ENCODE peak calls at places on chromosome 11, in six cellular contexts. E is hippocampal formation; A is stimulated activated CD8-positive, alpha-beta memory T cell treated with anti-CD3 and anti-CD28 coated beads, Interleukin-2, amount 100 ng/mL, for 1 hour; G is hypothalamus; L is Calu3; X is SW 1271. S is an unnamed sample.

GRCh38 chr11:111910637-111911562 is 670 bp downstream of the CRYAB start:
- DNase-seq in X (no peak), G (peak; percentile 18), E (peak; percentile 92), L (no peak), A (no peak), S (no peak)

GRCh38 chr11:109480251-109480650 is 58.3 kb downstream of the C11orf87 start:
- DNase-seq in A (no peak), X (no peak), G (no peak), E (no peak), L (no peak), S (no peak)

GRCh38 chr11:69344570-69345145 is 50.7 kb downstream of the MYEOV start:
- DNase-seq in G (no peak), E (no peak), A (no peak), X (no peak), L (no peak), S (no peak)

GRCh38 chr11:130001491-130002351 is 914 bp downstream of the PRDM10 start:
- DNase-seq in L (peak; percentile 0), A (no peak), G (no peak), X (no peak), E (peak; percentile 57), S (no peak)

GRCh38 chr11:12544986-12545775 is 129.0 kb upstream of the TEAD1 start:
- DNase-seq in L (no peak), E (no peak), G (no peak), A (no peak), X (no peak), S (no peak)

GRCh38 chr11:73269353-73270088 is 2.6 kb upstream of the P2RY6 start:
- DNase-seq in G (no peak), X (no peak), E (no peak), L (peak; percentile 22), A (no peak), S (no peak)

GRCh38 chr11:93842461-93842860 is 8.0 kb downstream of the VSTM5 start:
- DNase-seq in X (no peak), L (peak; percentile 76), G (no peak), A (no peak), E (no peak), S (peak; percentile 41)

GRCh38 chr11:92843455-92843854 is 126.0 kb upstream of the MTNR1B start:
- DNase-seq in G (no peak), L (no peak), X (no peak), E (no peak), A (no peak), S (no peak)

GRCh38 chr11:65410936-65411680 is 11.5 kb upstream of the NEAT1 start:
- DNase-seq in L (no peak), G (no peak), X (no peak), A (no peak), E (no peak), S (no peak)

GRCh38 chr11:3642071-3642951 is 519 bp upstream of the ART5 start:
- DNase-seq in A (peak; percentile 11), E (no peak), X (peak; percentile 17), G (no peak), L (peak; percentile 80), S (no peak)

GRCh38 chr11:63614136-63614664 is at the start of gene PLAAT3:
- DNase-seq in A (peak; percentile 4), L (peak; percentile 88), X (peak; percentile 66), E (peak; percentile 64), G (peak; percentile 53), S (no peak)

GRCh38 chr11:86214710-86215109 is 29.8 kb upstream of the EED start:
- DNase-seq in E (no peak), A (no peak), X (no peak), L (peak; percentile 21), G (no peak), S (no peak)

GRCh38 chr11:2084721-2085120 is 54.5 kb downstream of the IGF2 start:
- DNase-seq in A (no peak), G (no peak), X (no peak), L (no peak), E (no peak), S (no peak)

GRCh38 chr11:6413791-6414231 is 5.1 kb downstream of the APBB1 start:
- DNase-seq in E (no peak), G (no peak), X (no peak), A (peak; percentile 33), L (no peak), S (no peak)

GRCh38 chr11:2209900-2210321 is 38.3 kb upstream of the TH start:
- DNase-seq in A (no peak), E (no peak), X (no peak), L (no peak), G (no peak), S (no peak)

GRCh38 chr11:113332638-113333329 is 18.4 kb downstream of the TTC12 start:
- DNase-seq in L (no peak), A (no peak), E (no peak), G (no peak), X (no peak), S (no peak)

GRCh38 chr11:108654994-108655631 is 9.8 kb upstream of the DDX10 start:
- DNase-seq in E (peak; percentile 20), X (peak; percentile 29), G (no peak), A (no peak), L (peak; percentile 51), S (no peak)

GRCh38 chr11:962743-963142 is 37.1 kb downstream of the AP2A2 start:
- DNase-seq in X (no peak), E (no peak), L (no peak), A (no peak), G (no peak), S (no peak)

GRCh38 chr11:125874556-125875124 is 12.8 kb upstream of the HYLS1 start:
- DNase-seq in L (peak; percentile 59), A (no peak), X (no peak), G (no peak), E (peak; percentile 73), S (no peak)

GRCh38 chr11:79314906-79315689 is 125.7 kb downstream of the TENM4 start:
- DNase-seq in X (no peak), G (no peak), A (no peak), E (no peak), L (no peak), S (no peak)

GRCh38 chr11:105045897-105046296 is 762 bp upstream of the CARD16 start:
- DNase-seq in G (no peak), E (no peak), A (no peak), X (no peak), L (no peak), S (no peak)

GRCh38 chr11:93017821-93018690 is 48.6 kb downstream of the MTNR1B start:
- DNase-seq in A (no peak), G (no peak), L (no peak), X (no peak), E (no peak), S (peak; percentile 66)

GRCh38 chr11:111814106-111814505 is 47.9 kb upstream of the PPP2R1B start:
- DNase-seq in E (no peak), A (no peak), L (no peak), G (no peak), X (no peak), S (no peak)

GRCh38 chr11:2883717-2884423 is 1.7 kb downstream of the CDKN1C start:
- DNase-seq in E (no peak), X (no peak), A (no peak), G (no peak), L (no peak), S (no peak)

GRCh38 chr11:70423523-70424505 is 25.5 kb downstream of the CTTN start:
- DNase-seq in A (peak; percentile 19), L (peak; percentile 28), X (no peak), G (no peak), E (no peak), S (no peak)

GRCh38 chr11:119702261-119702591 is 26.8 kb downstream of the NECTIN1 start:
- DNase-seq in E (no peak), L (no peak), X (no peak), G (no peak), A (no peak), S (no peak)

GRCh38 chr11:126968915-126969314 is 31.7 kb downstream of the KIRREL3 start:
- DNase-seq in G (no peak), L (no peak), A (no peak), E (no peak), X (no peak), S (no peak)

GRCh38 chr11:37422511-37422910 is 824.5 kb upstream of the RAG2 start:
- DNase-seq in G (no peak), L (no peak), A (no peak), E (no peak), X (no peak), S (no peak)

GRCh38 chr11:96037267-96037990 is 113.5 kb upstream of the MTMR2 start:
- DNase-seq in L (peak; percentile 32), G (no peak), A (no peak), E (no peak), X (no peak), S (no peak)

GRCh38 chr11:124535552-124536232 is 7.8 kb downstream of the OR8B12 start:
- DNase-seq in X (no peak), E (no peak), A (no peak), L (no peak), G (no peak), S (no peak)